ENCODE peak calls at places on chromosomes 6 and 20, in four cellular contexts. A is epithelial cell of prostate, Y is mesendoderm, X is neural progenitor cell. C is an unnamed sample.
A peak's percentile ranks its signal among the peaks of the same experiment; 100 is the strongest.

GRCh38 chr20:53926428-53927028 is 143.9 kb downstream of the BCAS1 start:
- DNase-seq in X (no peak), Y (peak; percentile 45), A (peak; percentile 100), C (peak; percentile 99)

GRCh38 chr6:30619561-30619960 is 1.9 kb downstream of the MRPS18B start:
- DNase-seq in Y (no peak), X (no peak), A (no peak), C (no peak)

GRCh38 chr6:29708432-29709177 is 14.6 kb upstream of the HLA-F start:
- DNase-seq in A (no peak), X (no peak), Y (no peak), C (no peak)

GRCh38 chr6:142918339-142919042 is 26.5 kb downstream of the HIVEP2 start:
- DNase-seq in X (no peak), Y (no peak), A (no peak), C (no peak)

GRCh38 chr6:167706313-167707109 is 120.2 kb upstream of the AFDN start:
- DNase-seq in A (no peak), Y (no peak), X (no peak), C (no peak)

GRCh38 chr6:118280210-118280609 is 267.9 kb upstream of the PLN start:
- DNase-seq in Y (no peak), X (no peak), A (no peak), C (peak; percentile 25)

GRCh38 chr6:117677553-117678131 is 2.4 kb downstream of the NUS1 start:
- DNase-seq in X (no peak), Y (no peak), A (peak; percentile 82), C (peak; percentile 8)

GRCh38 chr20:37249304-37249703 is 12.3 kb downstream of the GHRH start:
- DNase-seq in A (no peak), X (no peak), Y (no peak), C (no peak)

GRCh38 chr6:160534050-160534696 is 129.9 kb downstream of the LPA start:
- DNase-seq in A (no peak), X (peak; percentile 70), Y (peak; percentile 76), C (peak; percentile 10)

GRCh38 chr6:44951253-44951656 is 376.9 kb upstream of the RUNX2 start:
- DNase-seq in Y (peak; percentile 48), A (no peak), X (no peak), C (no peak)

GRCh38 chr6:69631552-69632346 is 165.1 kb downstream of the LMBRD1 start:
- DNase-seq in X (peak; percentile 55), Y (no peak), A (no peak), C (no peak)

GRCh38 chr6:62805431-62805830 is 405.8 kb upstream of the FKBP1C start:
- DNase-seq in A (no peak), X (no peak), Y (no peak), C (no peak)

GRCh38 chr6:31272856-31273626 is 1.1 kb upstream of the HLA-C start:
- DNase-seq in Y (peak; percentile 3), A (no peak), X (peak; percentile 22), C (no peak)

GRCh38 chr20:33411136-33411690 is 9.9 kb upstream of the CDK5RAP1 start:
- DNase-seq in Y (no peak), A (no peak), X (no peak), C (no peak)

GRCh38 chr6:27178001-27178730 is 69.3 kb upstream of the PRSS16 start:
- DNase-seq in A (no peak), Y (peak; percentile 93), X (peak; percentile 79), C (peak; percentile 93)

GRCh38 chr20:58981564-58982364 is 708 bp downstream of the NELFCD start:
- DNase-seq in Y (peak; percentile 61), X (no peak), A (no peak), C (peak; percentile 11)

GRCh38 chr6:15879372-15880261 is 216.8 kb upstream of the DTNBP1 start:
- DNase-seq in Y (no peak), X (no peak), A (no peak), C (peak; percentile 38)

GRCh38 chr6:34543421-34543820 is 12.7 kb downstream of the SPDEF start:
- DNase-seq in X (no peak), Y (no peak), A (no peak), C (peak; percentile 55)

DNA sequence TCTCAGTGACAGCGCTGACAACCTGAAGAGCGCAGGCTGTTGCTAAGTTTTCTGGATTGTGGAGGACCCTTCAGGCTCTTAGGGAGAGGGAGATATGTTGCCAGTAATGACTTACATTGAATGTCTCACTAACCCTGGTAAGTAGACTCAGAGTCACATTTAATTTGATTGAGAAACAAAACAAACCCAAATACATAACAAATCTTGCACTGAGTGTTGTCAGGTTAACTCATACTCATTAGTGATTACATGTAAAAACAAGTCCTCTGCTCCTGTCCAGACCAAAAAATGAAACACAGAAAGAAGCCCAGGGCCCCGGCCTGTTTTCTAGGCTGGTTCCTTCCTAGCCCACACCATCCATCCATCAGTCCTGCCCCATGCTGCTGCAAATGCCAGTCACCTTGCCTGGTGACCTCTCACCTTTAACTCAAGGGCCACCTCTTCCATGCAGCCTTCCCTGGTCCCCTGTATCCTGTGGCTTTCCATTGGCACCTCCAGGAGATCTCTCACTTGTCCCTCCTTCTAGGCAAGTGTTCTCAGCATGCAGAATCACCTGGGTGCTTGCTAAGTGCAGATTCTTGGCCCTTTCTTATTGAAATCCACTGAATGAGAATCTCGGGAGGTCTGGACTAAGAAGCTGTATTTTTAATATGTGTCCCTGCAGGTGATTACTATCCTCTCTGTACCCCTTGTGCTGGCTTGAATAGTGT is 34.7 kb upstream of the ERVFRD-1 start:
- DNase-seq in Y (no peak), X (no peak), A (peak; percentile 29), C (no peak)
- H3K27ac ChIP-seq in Y (no peak overlapping the region), X (no peak overlapping the region), A (no peak overlapping the region), C (no peak overlapping the region)

GRCh38 chr6:36501686-36502085 is 45.6 kb downstream of the STK38 start:
- DNase-seq in Y (no peak), X (no peak), A (no peak), C (peak; percentile 48)
- H3K27ac ChIP-seq in Y (no peak overlapping the region), X (no peak overlapping the region), A (no peak overlapping the region), C (no peak overlapping the region)

GRCh38 chr20:17589161-17589834 is 19.4 kb downstream of the DSTN start:
- DNase-seq in Y (no peak), X (no peak), A (no peak), C (no peak)
- H3K27ac ChIP-seq in Y (no peak overlapping the region), X (no peak overlapping the region), A (no peak overlapping the region), C (no peak overlapping the region)

GRCh38 chr6:106099235-106099537 is 13.1 kb downstream of the PRDM1 start:
- DNase-seq in A (no peak), Y (no peak), X (peak; percentile 48), C (no peak)

GRCh38 chr6:106094964-106095335 is 8.8 kb downstream of the PRDM1 start:
- DNase-seq in X (no peak), Y (no peak), A (no peak), C (no peak)

GRCh38 chr6:106098383-106099234 is 12.5 kb downstream of the PRDM1 start:
- DNase-seq in A (peak; percentile 83), Y (peak; percentile 46), X (peak; percentile 40), C (peak; percentile 72)

GRCh38 chr6:106100755-106101154 is 14.6 kb downstream of the PRDM1 start:
- DNase-seq in A (no peak), X (no peak), Y (no peak), C (no peak)

DNA sequence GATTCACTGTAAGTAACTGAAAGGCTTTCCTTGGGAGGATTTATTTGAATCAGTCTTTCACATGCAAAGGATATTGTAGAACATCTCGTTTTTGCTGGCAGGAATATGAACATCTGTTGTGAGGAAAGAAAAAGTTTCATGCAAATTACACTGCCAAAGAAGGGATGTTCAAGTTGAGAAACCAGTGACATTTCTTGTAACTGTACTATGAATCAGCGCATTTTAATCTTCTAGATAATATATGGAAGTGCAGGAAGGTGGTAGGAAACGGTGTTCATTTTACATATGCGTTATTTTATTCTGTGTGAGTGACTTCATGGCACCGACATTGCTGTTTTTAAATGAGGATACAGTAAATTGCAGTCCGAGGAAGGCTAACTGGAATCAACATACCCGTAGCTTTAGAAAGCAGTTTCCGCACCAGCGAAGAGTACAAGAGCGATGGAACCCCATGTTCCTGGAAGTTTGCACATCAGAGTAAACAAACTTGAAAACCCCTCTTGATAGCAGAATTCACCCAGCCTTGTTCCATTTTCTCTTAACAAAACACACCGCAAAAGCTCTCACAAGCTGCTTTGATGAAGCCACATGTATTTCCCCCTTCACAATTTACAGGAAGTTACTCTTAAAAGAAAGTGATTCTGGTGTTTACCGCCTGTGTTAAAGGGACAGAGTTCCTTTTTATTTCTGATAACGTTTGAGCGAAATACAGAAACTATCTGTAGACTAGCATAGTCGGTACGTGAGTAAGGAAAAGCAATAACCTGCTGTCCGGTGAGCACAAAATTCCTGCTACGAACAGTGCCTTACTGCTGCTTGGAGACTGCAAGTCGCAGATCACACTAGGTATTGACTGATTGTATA is 11.5 kb downstream of the PRDM1 start:
- DNase-seq in Y (peak; percentile 28), X (no peak), A (no peak), C (peak; percentile 46)
- H3K27ac ChIP-seq in Y (no peak overlapping the region), X (no peak overlapping the region), A (peak overlapping the region; percentile 97), C (peak overlapping the region; percentile 64)

GRCh38 chr20:51802170-51802745 is at the start of gene SALL4:
- DNase-seq in X (peak; percentile 97), Y (peak; percentile 99), A (no peak), C (peak; percentile 21)
- H3K27ac ChIP-seq in X (peak within 1 kb of the TSS; percentile 97), Y (peak within 1 kb of the TSS; percentile 94), A (no peak within 1 kb of the TSS), C (peak within 1 kb of the TSS; percentile 32)

C was measured in astrocyte.